ENCODE peak calls at places on chromosome 20, in nine cellular contexts. N, H, U, L, E, Y, M, O and G are unnamed samples.

GRCh38 chr20:64099086-64099786 is 8.1 kb downstream of the NPBWR2 start:
- DNase-seq in N (no peak), H (no peak), U (no peak), L (no peak), E (no peak), Y (no peak), M (no peak), O (no peak), G (no peak)

GRCh38 chr20:50216543-50217206 is 26.0 kb downstream of the CEBPB start:
- DNase-seq in N (no peak), H (no peak), U (peak), L (no peak), E (no peak), Y (no peak), M (no peak), O (no peak), G (no peak)

GRCh38 chr20:25294459-25295385 is 46.8 kb downstream of the PYGB start:
- DNase-seq in N (peak), H (peak), U (peak), L (no peak), E (peak), Y (peak), M (peak), O (no peak), G (no peak)

GRCh38 chr20:8305449-8305978 is 173.4 kb downstream of the PLCB1 start:
- DNase-seq in N (peak), H (peak), U (peak), L (no peak), E (peak), Y (peak), M (peak), O (peak), G (peak)

GRCh38 chr20:24328901-24329300 is 140.5 kb upstream of the SYNDIG1 start:
- DNase-seq in N (no peak), H (no peak), U (no peak), L (no peak), E (peak), Y (no peak), M (no peak), O (no peak), G (no peak)

GRCh38 chr20:36085686-36086267 is 68.8 kb upstream of the EPB41L1 start:
- DNase-seq in N (no peak), H (peak), U (peak), L (no peak), E (peak), Y (peak), M (no peak), O (no peak), G (no peak)

GRCh38 chr20:1087311-1087710 is 31.1 kb upstream of the PSMF1 start:
- DNase-seq in N (no peak), H (no peak), U (no peak), L (peak), E (no peak), Y (no peak), M (no peak), O (no peak), G (no peak)

GRCh38 chr20:45305262-45305661 is 1.4 kb upstream of the RBPJL start:
- DNase-seq in N (no peak), H (no peak), U (no peak), L (no peak), E (no peak), Y (no peak), M (no peak), O (peak), G (no peak)

GRCh38 chr20:47453167-47453782 is 48.4 kb upstream of the NCOA3 start:
- DNase-seq in N (no peak), H (peak), U (no peak), L (peak), E (peak), Y (peak), M (no peak), O (no peak), G (no peak)

GRCh38 chr20:46350986-46351267 is 42.6 kb upstream of the CDH22 start:
- DNase-seq in N (no peak), H (no peak), U (no peak), L (no peak), E (no peak), Y (no peak), M (no peak), O (no peak), G (no peak)
- H3K4me3 ChIP-seq in N (no peak), H (no peak), U (no peak), L (no peak), E (no peak), Y (no peak), M (no peak), O (no peak), G (no peak)

DNA sequence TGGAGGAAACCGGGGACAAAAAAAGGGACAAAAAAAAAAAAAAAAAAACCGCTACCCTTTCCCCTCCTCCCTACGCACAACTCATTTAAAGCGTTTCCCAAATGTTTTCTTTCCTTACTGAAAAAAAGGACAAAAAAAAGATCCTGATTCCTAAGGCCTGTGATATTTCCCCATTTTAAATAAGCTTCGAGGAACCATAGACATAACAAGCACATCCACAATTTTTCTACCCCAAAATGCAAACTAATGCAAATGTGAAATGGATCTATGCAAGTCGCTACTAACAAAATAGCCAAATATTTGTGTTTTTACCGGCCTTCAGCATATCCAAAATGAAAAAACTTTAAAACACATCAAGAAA is 1.4 kb upstream of the ZNF217 start:
- DNase-seq in N (no peak), H (no peak), U (no peak), L (no peak), E (peak), Y (no peak), M (no peak), O (no peak), G (no peak)
- H3K4me3 ChIP-seq in N (peak), H (peak), U (peak), L (peak), E (peak), Y (peak), M (peak), O (peak), G (peak)

GRCh38 chr20:63006611-63007471 is at the start of gene BHLHE23:
- DNase-seq in N (no peak), H (no peak), U (no peak), L (no peak), E (no peak), Y (no peak), M (no peak), O (no peak), G (no peak)
- H3K4me3 ChIP-seq in N (no peak), H (no peak), U (no peak), L (no peak), E (no peak), Y (no peak), M (no peak), O (no peak), G (no peak)

GRCh38 chr20:20593447-20594170 is 118.8 kb downstream of the RALGAPA2 start:
- DNase-seq in N (no peak), H (peak), U (peak), L (peak), E (peak), Y (peak), M (peak), O (no peak), G (peak)
- H3K4me3 ChIP-seq in N (no peak), H (no peak), U (no peak), L (no peak), E (no peak), Y (no peak), M (no peak), O (no peak), G (no peak)

DNA sequence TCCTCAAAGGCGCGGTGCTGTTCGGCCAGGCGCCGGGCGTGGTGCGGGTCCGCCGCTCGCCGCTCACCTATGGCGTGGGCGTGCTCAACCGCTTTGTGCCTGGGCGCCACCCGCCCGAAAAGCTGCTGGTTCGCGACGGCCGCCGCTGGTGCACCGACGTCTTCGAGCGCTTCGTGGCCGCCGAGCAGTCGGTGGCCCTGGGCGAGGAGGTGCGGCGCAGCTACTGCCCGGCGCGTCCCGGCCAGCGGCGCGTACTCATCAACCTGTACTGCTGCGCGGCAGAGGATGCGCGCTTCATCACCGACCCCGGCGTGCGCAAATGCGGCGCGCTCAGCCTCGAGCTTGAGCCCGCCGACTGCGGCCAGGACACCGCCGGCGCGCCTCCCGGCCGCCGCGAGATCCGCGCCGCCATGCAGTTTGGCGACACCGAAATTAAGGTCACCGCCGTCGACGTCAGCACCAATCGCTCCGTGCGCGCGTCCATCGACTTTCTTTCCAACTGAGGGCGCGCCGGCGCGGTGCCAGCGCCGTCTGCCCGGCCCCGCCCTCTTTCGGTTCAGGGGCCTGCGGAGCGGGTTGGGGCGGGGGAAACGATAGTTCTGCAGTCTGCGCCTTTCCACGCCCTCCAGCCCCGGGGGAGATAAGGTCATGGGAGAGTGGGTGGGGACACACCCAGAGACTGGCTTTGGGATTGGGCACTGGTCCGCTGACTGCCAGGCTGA is 15.7 kb downstream of the ADISSP start:
- DNase-seq in N (peak), H (no peak), U (peak), L (no peak), E (no peak), Y (no peak), M (no peak), O (peak), G (no peak)
- H3K4me3 ChIP-seq in N (peak), H (no peak), U (no peak), L (no peak), E (no peak), Y (peak), M (peak), O (no peak), G (no peak)

GRCh38 chr20:16241911-16242310 is 331.3 kb downstream of the KIF16B start:
- DNase-seq in N (no peak), H (no peak), U (no peak), L (no peak), E (no peak), Y (peak), M (peak), O (no peak), G (no peak)

GRCh38 chr20:16240355-16240754 is 332.9 kb downstream of the KIF16B start:
- DNase-seq in N (no peak), H (no peak), U (no peak), L (no peak), E (no peak), Y (no peak), M (no peak), O (no peak), G (no peak)

GRCh38 chr20:16245879-16246278 is 327.4 kb downstream of the KIF16B start:
- DNase-seq in N (no peak), H (no peak), U (no peak), L (no peak), E (no peak), Y (no peak), M (no peak), O (no peak), G (no peak)

GRCh38 chr20:16246870-16247269 is 326.4 kb downstream of the KIF16B start:
- DNase-seq in N (no peak), H (no peak), U (no peak), L (no peak), E (no peak), Y (no peak), M (no peak), O (no peak), G (no peak)

GRCh38 chr20:16243470-16243869 is 329.8 kb downstream of the KIF16B start:
- DNase-seq in N (no peak), H (no peak), U (no peak), L (no peak), E (no peak), Y (no peak), M (peak), O (no peak), G (no peak)
- H3K4me3 ChIP-seq in N (no peak), H (no peak), U (no peak), L (no peak), E (no peak), Y (no peak), M (no peak), O (no peak), G (no peak)

DNA sequence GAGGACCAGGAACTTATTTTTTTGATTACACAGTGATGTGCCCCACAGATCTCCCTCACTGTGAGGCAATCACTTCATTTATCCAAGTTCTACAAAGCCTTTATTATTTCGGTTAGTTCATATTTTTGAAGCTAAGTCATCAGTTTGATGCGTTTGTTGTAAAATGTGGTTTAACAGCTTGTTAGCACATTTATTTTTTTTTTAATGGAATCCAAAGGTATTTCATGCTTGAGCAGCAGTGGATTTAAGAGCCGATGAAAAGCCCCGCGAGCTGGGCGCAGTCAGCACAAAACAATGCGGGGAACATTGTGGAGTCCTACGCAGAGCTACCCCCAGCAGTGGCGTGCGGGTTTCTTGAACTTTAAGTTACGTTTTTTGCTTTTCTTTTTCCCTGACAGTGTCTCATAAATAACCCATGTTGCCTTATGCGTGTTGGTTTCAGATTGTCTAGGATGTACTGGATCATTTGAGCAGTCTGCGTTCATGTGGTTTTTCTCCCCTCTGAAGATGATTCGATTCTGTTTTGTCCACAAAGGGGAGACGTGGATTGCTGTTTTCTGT is 233.6 kb upstream of the BMP2 start:
- DNase-seq in N (no peak), H (peak), U (no peak), L (peak), E (peak), Y (peak), M (no peak), O (no peak), G (no peak)
- H3K4me3 ChIP-seq in N (no peak), H (peak), U (no peak), L (peak), E (peak), Y (peak), M (peak), O (no peak), G (no peak)